ENCODE peak calls at places on chromosomes 4 and X, in five cellular contexts. J is AG09309; O is fibroblast of the aortic adventitia; V is CD8-positive, alpha-beta T cell; M is BE2C. A is an unnamed sample.

GRCh38 chrX:44143061-44143602 is 169.9 kb upstream of the NDP start:
- DNase-seq in M (no peak), J (no peak), V (no peak), O (no peak), A (no peak)

GRCh38 chr4:61202638-61203495 is 2.7 kb downstream of the ADGRL3 start:
- DNase-seq in M (peak), O (no peak), V (no peak), J (no peak), A (no peak)

GRCh38 chrX:15245896-15246295 is 24.0 kb downstream of the ASB9 start:
- DNase-seq in M (no peak), V (no peak), J (no peak), O (peak), A (no peak)

GRCh38 chr4:4791299-4791798 is 68.1 kb upstream of the MSX1 start:
- DNase-seq in O (peak), V (no peak), J (no peak), M (peak), A (no peak)

GRCh38 chr4:121711263-121712000 is 14.7 kb upstream of the ANXA5 start:
- DNase-seq in J (peak), V (no peak), O (peak), M (peak), A (peak)

GRCh38 chr4:175906397-175906796 is 94.3 kb upstream of the GPM6A start:
- DNase-seq in J (no peak), O (no peak), V (no peak), M (no peak), A (no peak)

GRCh38 chr4:5423670-5424069 is 284.7 kb downstream of the EVC2 start:
- DNase-seq in O (no peak), M (no peak), J (no peak), V (no peak), A (no peak)

GRCh38 chrX:74246524-74246923 is 57.5 kb upstream of the ZCCHC13 start:
- DNase-seq in O (peak), J (no peak), V (no peak), M (no peak), A (no peak)

GRCh38 chr4:16794816-16795445 is 103.5 kb downstream of the LDB2 start:
- DNase-seq in M (peak), V (peak), O (peak), J (peak), A (no peak)

GRCh38 chr4:3651267-3651846 is 114.8 kb upstream of the ADRA2C start:
- DNase-seq in V (no peak), O (no peak), M (no peak), J (no peak), A (no peak)

DNA sequence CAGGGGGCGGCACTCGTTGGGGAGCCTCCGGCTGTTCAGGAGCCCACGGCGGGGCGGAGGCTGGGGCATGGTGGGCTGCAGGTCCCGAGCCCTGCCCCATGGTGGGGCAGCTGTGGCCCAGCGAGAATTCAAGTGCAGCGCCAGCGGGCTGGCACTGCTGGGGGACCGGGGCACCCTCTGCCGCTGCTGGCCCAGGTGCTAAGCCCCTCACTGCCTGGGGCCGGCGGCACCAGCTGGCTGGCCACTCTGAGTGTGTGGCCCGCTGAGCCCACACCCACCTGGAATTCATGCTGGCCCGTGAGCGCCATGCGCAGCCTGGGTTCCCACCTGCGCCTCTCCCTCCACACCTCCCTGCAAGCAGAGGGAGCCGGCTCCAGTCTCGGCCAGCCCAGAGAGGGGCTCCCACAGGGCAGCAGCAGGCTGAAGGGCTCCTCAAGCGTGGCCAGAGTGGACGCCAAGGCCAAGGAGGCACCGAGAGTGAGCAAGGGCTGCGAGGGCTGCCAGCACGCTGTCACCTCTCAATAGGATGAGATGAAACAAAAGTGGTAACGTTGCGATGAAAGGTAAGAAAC is 464.9 kb downstream of the PCDH7 start:
- DNase-seq in J (no peak), O (no peak), V (no peak), M (no peak), A (no peak)
- TF ChIP-seq CTCF in J (no peak), O (no peak), V (no peak), M (no peak), A (no peak)

GRCh38 chr4:700587-701264 is 4.9 kb upstream of the PCGF3 start:
- DNase-seq in J (no peak), M (no peak), O (no peak), V (no peak), A (no peak)
- TF ChIP-seq CTCF in J (no peak), M (no peak), O (no peak), V (no peak), A (no peak)

GRCh38 chrX:11756354-11757318 is 1.4 kb upstream of the MSL3 start:
- DNase-seq in V (no peak), O (peak), M (no peak), J (no peak), A (no peak)

GRCh38 chrX:11757397-11757728 is 674 bp upstream of the MSL3 start:
- DNase-seq in M (no peak), V (no peak), O (no peak), J (no peak), A (no peak)

GRCh38 chrX:11753668-11754067 is 4.4 kb upstream of the MSL3 start:
- DNase-seq in M (no peak), O (no peak), V (no peak), J (no peak), A (no peak)

GRCh38 chrX:11754958-11755645 is 2.9 kb upstream of the MSL3 start:
- DNase-seq in O (no peak), M (peak), V (no peak), J (no peak), A (no peak)

GRCh38 chrX:11755724-11756123 is 2.3 kb upstream of the MSL3 start:
- DNase-seq in J (no peak), M (no peak), O (no peak), V (no peak), A (no peak)
- TF ChIP-seq CTCF in J (no peak), M (no peak), O (no peak), V (no peak), A (no peak)

GRCh38 chrX:135695471-135695870 is 18.0 kb upstream of the CT45A1 start:
- DNase-seq in M (no peak), O (no peak), V (no peak), J (no peak), A (no peak)

GRCh38 chrX:135698924-135699323 is 14.5 kb upstream of the CT45A1 start:
- DNase-seq in O (no peak), V (no peak), J (no peak), M (no peak), A (no peak)

DNA sequence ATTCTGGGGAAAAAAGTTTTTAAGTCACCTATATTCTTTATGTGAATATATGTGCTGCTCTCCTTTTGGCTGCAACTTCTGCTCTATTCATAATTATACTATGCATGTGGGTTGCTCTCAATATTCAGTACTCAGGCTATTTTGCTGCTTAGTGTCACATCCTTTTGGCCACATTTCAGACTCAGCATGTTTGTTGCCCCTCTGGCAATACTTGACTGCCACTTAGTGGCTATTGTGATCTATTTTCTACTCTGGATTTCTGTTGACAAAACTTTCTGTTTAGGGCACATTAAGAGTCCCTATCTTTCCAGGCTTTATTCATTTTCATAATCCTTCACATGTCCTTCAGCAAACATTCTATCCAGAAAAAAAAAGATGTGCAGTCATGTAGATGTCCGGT is 15.8 kb upstream of the CT45A1 start:
- DNase-seq in J (no peak), M (no peak), V (no peak), O (no peak), A (no peak)
- TF ChIP-seq CTCF in J (no peak), M (no peak), V (no peak), O (no peak), A (no peak)

DNA sequence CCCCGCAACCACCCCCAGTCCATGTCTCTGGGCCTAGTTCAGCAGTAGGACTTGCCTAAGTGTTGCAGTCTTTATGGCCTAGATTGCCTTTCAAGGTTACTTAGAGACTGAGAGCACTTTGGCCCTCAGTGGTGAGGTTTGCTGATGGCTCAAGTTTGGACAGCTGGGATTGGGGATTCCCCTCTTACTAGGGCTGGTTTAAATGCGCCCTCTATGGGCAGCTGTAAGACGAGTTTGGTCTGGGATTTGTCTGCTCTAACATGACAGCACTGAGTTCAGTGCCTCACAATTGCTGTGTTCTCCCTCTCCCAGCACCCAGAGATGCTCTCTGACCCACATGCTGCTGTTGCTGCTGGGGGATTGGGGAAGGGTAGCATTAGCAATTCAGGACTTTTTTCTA is 23.1 kb downstream of the DACH2 start:
- DNase-seq in V (no peak), J (peak), M (no peak), O (peak), A (no peak)
- TF ChIP-seq CTCF in V (no peak), J (peak), M (peak), O (peak), A (peak)

GRCh38 chrX:56800801-56801200 is 71.8 kb downstream of the NBDY start:
- DNase-seq in M (no peak), J (no peak), V (peak), O (no peak), A (no peak)

GRCh38 chrX:56796641-56797395 is 67.8 kb downstream of the NBDY start:
- DNase-seq in V (no peak), O (no peak), J (no peak), M (no peak), A (no peak)

GRCh38 chrX:56800307-56800706 is 71.3 kb downstream of the NBDY start:
- DNase-seq in J (no peak), M (no peak), O (no peak), V (no peak), A (no peak)

GRCh38 chrX:56797966-56798711 is 69.1 kb downstream of the NBDY start:
- DNase-seq in J (no peak), M (peak), O (peak), V (no peak), A (no peak)

GRCh38 chrX:56798866-56799864 is 70.1 kb downstream of the NBDY start:
- DNase-seq in O (peak), V (no peak), M (no peak), J (no peak), A (no peak)
- TF ChIP-seq CTCF in O (peak), V (no peak), M (no peak), J (no peak), A (no peak)

GRCh38 chr4:89836031-89836777 is 757 bp downstream of the SNCA start:
- DNase-seq in V (no peak), O (no peak), M (no peak), J (no peak), A (no peak)

GRCh38 chr4:89838005-89838404 is 1.0 kb upstream of the SNCA start:
- DNase-seq in J (no peak), V (no peak), O (no peak), M (no peak), A (no peak)

GRCh38 chr4:89839558-89839957 is 2.6 kb upstream of the SNCA start:
- DNase-seq in J (no peak), V (no peak), M (no peak), O (no peak), A (no peak)

GRCh38 chr4:89836897-89837384 is at the start of gene SNCA:
- DNase-seq in J (no peak), M (peak), O (no peak), V (no peak), A (no peak)

GRCh38 chr4:89837385-89837995 is 529 bp upstream of the SNCA start:
- DNase-seq in M (peak), J (no peak), V (no peak), O (no peak), A (no peak)
- TF ChIP-seq CTCF in M (peak), J (no peak), V (no peak), O (no peak), A (peak)

GRCh38 chrX:63506320-63506719 is 155.2 kb upstream of the SPIN4 start:
- DNase-seq in O (peak), J (no peak), M (no peak), V (no peak), A (no peak)
- TF ChIP-seq CTCF in O (peak), J (peak), M (peak), V (no peak), A (peak)